ENCODE peak calls at places on chromosomes 13 and 19, in eight cellular contexts. One of them, this sample, is unnamed.

GRCh38 chr19:33282036-33282686 is 20.2 kb downstream of the CEBPA start:
- DNase-seq in H54: no peak
- DNase-seq in stimulated activated CD4-positive, alpha-beta T cell treated with anti-CD3 and anti-CD28 coated beads, Interleukin-1b, Interleukin-23, amount 100 ng/mL, for 4 hours: no peak
- DNase-seq in A549: no peak
- DNase-seq in osteoblast: peak
- DNase-seq in NCI-H82: no peak
- DNase-seq in AG08395: peak
- DNase-seq in NCI-H1092 treated with DMSO at 0.1 percent for 48 hours: no peak
- DNase-seq in this sample: no peak

GRCh38 chr13:46270416-46270815 is 58.7 kb downstream of the LRRC63 start:
- DNase-seq in AG08395: no peak
- DNase-seq in stimulated activated CD4-positive, alpha-beta T cell treated with anti-CD3 and anti-CD28 coated beads, Interleukin-1b, Interleukin-23, amount 100 ng/mL, for 4 hours: no peak
- DNase-seq in NCI-H1092 treated with DMSO at 0.1 percent for 48 hours: no peak
- DNase-seq in NCI-H82: no peak
- DNase-seq in A549: no peak
- DNase-seq in H54: no peak
- DNase-seq in osteoblast: no peak
- DNase-seq in this sample: no peak

GRCh38 chr13:30872685-30873443 is 33.2 kb upstream of the MEDAG start:
- DNase-seq in A549: no peak
- DNase-seq in NCI-H1092 treated with DMSO at 0.1 percent for 48 hours: no peak
- DNase-seq in H54: peak
- DNase-seq in AG08395: peak
- DNase-seq in NCI-H82: no peak
- DNase-seq in stimulated activated CD4-positive, alpha-beta T cell treated with anti-CD3 and anti-CD28 coated beads, Interleukin-1b, Interleukin-23, amount 100 ng/mL, for 4 hours: no peak
- DNase-seq in osteoblast: peak
- DNase-seq in this sample: no peak

GRCh38 chr19:42284641-42285341 is 15.7 kb downstream of the CIC start:
- DNase-seq in NCI-H1092 treated with DMSO at 0.1 percent for 48 hours: peak
- DNase-seq in osteoblast: peak
- DNase-seq in H54: no peak
- DNase-seq in stimulated activated CD4-positive, alpha-beta T cell treated with anti-CD3 and anti-CD28 coated beads, Interleukin-1b, Interleukin-23, amount 100 ng/mL, for 4 hours: no peak
- DNase-seq in A549: no peak
- DNase-seq in NCI-H82: peak
- DNase-seq in AG08395: no peak
- DNase-seq in this sample: no peak

GRCh38 chr19:34998777-34999497 is 1.2 kb upstream of the GRAMD1A start:
- DNase-seq in H54: no peak
- DNase-seq in AG08395: peak
- DNase-seq in osteoblast: peak
- DNase-seq in NCI-H1092 treated with DMSO at 0.1 percent for 48 hours: no peak
- DNase-seq in NCI-H82: no peak
- DNase-seq in A549: no peak
- DNase-seq in stimulated activated CD4-positive, alpha-beta T cell treated with anti-CD3 and anti-CD28 coated beads, Interleukin-1b, Interleukin-23, amount 100 ng/mL, for 4 hours: no peak
- DNase-seq in this sample: no peak

GRCh38 chr13:46373623-46374022 is 13.4 kb downstream of the RUBCNL start:
- DNase-seq in NCI-H1092 treated with DMSO at 0.1 percent for 48 hours: no peak
- DNase-seq in stimulated activated CD4-positive, alpha-beta T cell treated with anti-CD3 and anti-CD28 coated beads, Interleukin-1b, Interleukin-23, amount 100 ng/mL, for 4 hours: no peak
- DNase-seq in A549: no peak
- DNase-seq in NCI-H82: peak
- DNase-seq in osteoblast: peak
- DNase-seq in H54: no peak
- DNase-seq in AG08395: no peak
- DNase-seq in this sample: no peak

GRCh38 chr19:11164879-11165406 is 9.4 kb upstream of the SPC24 start:
- DNase-seq in A549: no peak
- DNase-seq in stimulated activated CD4-positive, alpha-beta T cell treated with anti-CD3 and anti-CD28 coated beads, Interleukin-1b, Interleukin-23, amount 100 ng/mL, for 4 hours: no peak
- DNase-seq in osteoblast: peak
- DNase-seq in AG08395: peak
- DNase-seq in H54: no peak
- DNase-seq in NCI-H82: no peak
- DNase-seq in NCI-H1092 treated with DMSO at 0.1 percent for 48 hours: no peak
- DNase-seq in this sample: no peak

GRCh38 chr13:92896842-92897241 is 329.8 kb upstream of the GPC6 start:
- DNase-seq in NCI-H82: peak
- DNase-seq in stimulated activated CD4-positive, alpha-beta T cell treated with anti-CD3 and anti-CD28 coated beads, Interleukin-1b, Interleukin-23, amount 100 ng/mL, for 4 hours: no peak
- DNase-seq in osteoblast: no peak
- DNase-seq in H54: no peak
- DNase-seq in AG08395: no peak
- DNase-seq in NCI-H1092 treated with DMSO at 0.1 percent for 48 hours: peak
- DNase-seq in A549: peak
- DNase-seq in this sample: no peak

GRCh38 chr13:73394066-73394465 is 335.3 kb downstream of the KLF5 start:
- DNase-seq in stimulated activated CD4-positive, alpha-beta T cell treated with anti-CD3 and anti-CD28 coated beads, Interleukin-1b, Interleukin-23, amount 100 ng/mL, for 4 hours: no peak
- DNase-seq in NCI-H1092 treated with DMSO at 0.1 percent for 48 hours: no peak
- DNase-seq in NCI-H82: no peak
- DNase-seq in AG08395: no peak
- DNase-seq in osteoblast: no peak
- DNase-seq in A549: no peak
- DNase-seq in H54: no peak
- DNase-seq in this sample: no peak

GRCh38 chr19:18418034-18418724 is 1.0 kb upstream of the SSBP4 start:
- DNase-seq in NCI-H1092 treated with DMSO at 0.1 percent for 48 hours: no peak
- DNase-seq in AG08395: no peak
- DNase-seq in A549: no peak
- DNase-seq in NCI-H82: no peak
- DNase-seq in osteoblast: peak
- DNase-seq in stimulated activated CD4-positive, alpha-beta T cell treated with anti-CD3 and anti-CD28 coated beads, Interleukin-1b, Interleukin-23, amount 100 ng/mL, for 4 hours: no peak
- DNase-seq in H54: no peak
- DNase-seq in this sample: no peak

GRCh38 chr13:99971576-99972189 is at the start of gene ZIC5:
- DNase-seq in NCI-H1092 treated with DMSO at 0.1 percent for 48 hours: no peak
- DNase-seq in osteoblast: peak
- DNase-seq in stimulated activated CD4-positive, alpha-beta T cell treated with anti-CD3 and anti-CD28 coated beads, Interleukin-1b, Interleukin-23, amount 100 ng/mL, for 4 hours: no peak
- DNase-seq in A549: peak
- DNase-seq in AG08395: no peak
- DNase-seq in H54: no peak
- DNase-seq in NCI-H82: peak
- DNase-seq in this sample: no peak

GRCh38 chr19:4278010-4278409 is 1.1 kb upstream of the SHD start:
- DNase-seq in stimulated activated CD4-positive, alpha-beta T cell treated with anti-CD3 and anti-CD28 coated beads, Interleukin-1b, Interleukin-23, amount 100 ng/mL, for 4 hours: no peak
- DNase-seq in NCI-H1092 treated with DMSO at 0.1 percent for 48 hours: no peak
- DNase-seq in H54: no peak
- DNase-seq in osteoblast: peak
- DNase-seq in AG08395: peak
- DNase-seq in NCI-H82: no peak
- DNase-seq in A549: no peak
- DNase-seq in this sample: no peak

GRCh38 chr19:29016926-29017760 is 195.8 kb downstream of the UQCRFS1 start:
- DNase-seq in NCI-H82: no peak
- DNase-seq in H54: no peak
- DNase-seq in stimulated activated CD4-positive, alpha-beta T cell treated with anti-CD3 and anti-CD28 coated beads, Interleukin-1b, Interleukin-23, amount 100 ng/mL, for 4 hours: no peak
- DNase-seq in A549: no peak
- DNase-seq in NCI-H1092 treated with DMSO at 0.1 percent for 48 hours: no peak
- DNase-seq in AG08395: no peak
- DNase-seq in osteoblast: peak
- DNase-seq in this sample: no peak

GRCh38 chr13:30463820-30464495 is 1.8 kb downstream of the HMGB1 start:
- DNase-seq in A549: peak
- DNase-seq in NCI-H82: peak
- DNase-seq in H54: no peak
- DNase-seq in stimulated activated CD4-positive, alpha-beta T cell treated with anti-CD3 and anti-CD28 coated beads, Interleukin-1b, Interleukin-23, amount 100 ng/mL, for 4 hours: peak
- DNase-seq in AG08395: peak
- DNase-seq in NCI-H1092 treated with DMSO at 0.1 percent for 48 hours: peak
- DNase-seq in osteoblast: no peak
- DNase-seq in this sample: no peak

GRCh38 chr19:4473011-4473410 is 914 bp downstream of the HDGFL2 start:
- DNase-seq in H54: no peak
- DNase-seq in AG08395: no peak
- DNase-seq in stimulated activated CD4-positive, alpha-beta T cell treated with anti-CD3 and anti-CD28 coated beads, Interleukin-1b, Interleukin-23, amount 100 ng/mL, for 4 hours: no peak
- DNase-seq in osteoblast: peak
- DNase-seq in NCI-H82: no peak
- DNase-seq in A549: no peak
- DNase-seq in NCI-H1092 treated with DMSO at 0.1 percent for 48 hours: no peak
- DNase-seq in this sample: no peak

GRCh38 chr13:46578590-46578975 is 25.6 kb downstream of the LRCH1 start:
- DNase-seq in osteoblast: no peak
- DNase-seq in NCI-H82: peak
- DNase-seq in stimulated activated CD4-positive, alpha-beta T cell treated with anti-CD3 and anti-CD28 coated beads, Interleukin-1b, Interleukin-23, amount 100 ng/mL, for 4 hours: no peak
- DNase-seq in H54: no peak
- DNase-seq in NCI-H1092 treated with DMSO at 0.1 percent for 48 hours: no peak
- DNase-seq in AG08395: no peak
- DNase-seq in A549: no peak
- DNase-seq in this sample: no peak

GRCh38 chr19:49809155-49809986 is 3.7 kb downstream of the FUZ start:
- DNase-seq in AG08395: peak
- DNase-seq in NCI-H82: no peak
- DNase-seq in A549: peak
- DNase-seq in stimulated activated CD4-positive, alpha-beta T cell treated with anti-CD3 and anti-CD28 coated beads, Interleukin-1b, Interleukin-23, amount 100 ng/mL, for 4 hours: peak
- DNase-seq in NCI-H1092 treated with DMSO at 0.1 percent for 48 hours: peak
- DNase-seq in osteoblast: peak
- DNase-seq in H54: no peak
- DNase-seq in this sample: no peak

GRCh38 chr19:2117215-2117960 is 20.7 kb downstream of the IZUMO4 start:
- DNase-seq in H54: no peak
- DNase-seq in NCI-H1092 treated with DMSO at 0.1 percent for 48 hours: no peak
- DNase-seq in AG08395: no peak
- DNase-seq in NCI-H82: no peak
- DNase-seq in A549: no peak
- DNase-seq in stimulated activated CD4-positive, alpha-beta T cell treated with anti-CD3 and anti-CD28 coated beads, Interleukin-1b, Interleukin-23, amount 100 ng/mL, for 4 hours: no peak
- DNase-seq in osteoblast: no peak
- DNase-seq in this sample: no peak

GRCh38 chr19:51327066-51327985 is 14.6 kb downstream of the VSIG10L start:
- DNase-seq in stimulated activated CD4-positive, alpha-beta T cell treated with anti-CD3 and anti-CD28 coated beads, Interleukin-1b, Interleukin-23, amount 100 ng/mL, for 4 hours: no peak
- DNase-seq in H54: no peak
- DNase-seq in NCI-H1092 treated with DMSO at 0.1 percent for 48 hours: no peak
- DNase-seq in NCI-H82: peak
- DNase-seq in AG08395: peak
- DNase-seq in A549: peak
- DNase-seq in osteoblast: peak
- DNase-seq in this sample: peak

GRCh38 chr13:48618937-48619336 is 34.8 kb upstream of the CYSLTR2 start:
- DNase-seq in stimulated activated CD4-positive, alpha-beta T cell treated with anti-CD3 and anti-CD28 coated beads, Interleukin-1b, Interleukin-23, amount 100 ng/mL, for 4 hours: no peak
- DNase-seq in NCI-H1092 treated with DMSO at 0.1 percent for 48 hours: no peak
- DNase-seq in AG08395: no peak
- DNase-seq in H54: no peak
- DNase-seq in A549: no peak
- DNase-seq in NCI-H82: no peak
- DNase-seq in osteoblast: no peak
- DNase-seq in this sample: no peak

GRCh38 chr19:29662604-29663404 is 2.5 kb upstream of the PLEKHF1 start:
- DNase-seq in AG08395: peak
- DNase-seq in stimulated activated CD4-positive, alpha-beta T cell treated with anti-CD3 and anti-CD28 coated beads, Interleukin-1b, Interleukin-23, amount 100 ng/mL, for 4 hours: no peak
- DNase-seq in NCI-H1092 treated with DMSO at 0.1 percent for 48 hours: no peak
- DNase-seq in A549: peak
- DNase-seq in osteoblast: peak
- DNase-seq in NCI-H82: no peak
- DNase-seq in H54: peak
- DNase-seq in this sample: no peak

GRCh38 chr13:111920932-111921705 is 145.8 kb upstream of the SOX1 start:
- DNase-seq in NCI-H1092 treated with DMSO at 0.1 percent for 48 hours: no peak
- DNase-seq in NCI-H82: no peak
- DNase-seq in H54: no peak
- DNase-seq in AG08395: no peak
- DNase-seq in A549: no peak
- DNase-seq in osteoblast: peak
- DNase-seq in stimulated activated CD4-positive, alpha-beta T cell treated with anti-CD3 and anti-CD28 coated beads, Interleukin-1b, Interleukin-23, amount 100 ng/mL, for 4 hours: no peak
- DNase-seq in this sample: no peak

GRCh38 chr19:29040951-29041350 is 172.0 kb downstream of the UQCRFS1 start:
- DNase-seq in A549: no peak
- DNase-seq in NCI-H1092 treated with DMSO at 0.1 percent for 48 hours: no peak
- DNase-seq in AG08395: no peak
- DNase-seq in stimulated activated CD4-positive, alpha-beta T cell treated with anti-CD3 and anti-CD28 coated beads, Interleukin-1b, Interleukin-23, amount 100 ng/mL, for 4 hours: no peak
- DNase-seq in osteoblast: no peak
- DNase-seq in H54: no peak
- DNase-seq in NCI-H82: no peak
- DNase-seq in this sample: no peak

This sample was measured in Calu3.